ENCODE peak calls at places on chromosome 19, in eight cellular contexts. B is GM23338, A is PC-3, M is neural progenitor cell, Y is GM23248, V is SK-N-SH, W is MM.1S, K is HCT116. E is an unnamed sample.

GRCh38 chr19:15479391-15480345 is at the start of gene PGLYRP2:
- DNase-seq in Y (peak), V (peak), K (no peak), B (peak), M (no peak), W (no peak), A (peak), E (no peak)

GRCh38 chr19:36103842-36104552 is 6.9 kb upstream of the OVOL3 start:
- DNase-seq in Y (no peak), W (no peak), K (no peak), A (peak), M (no peak), B (no peak), V (no peak), E (no peak)

GRCh38 chr19:27986299-27986698 is 1226.7 kb downstream of the UQCRFS1 start:
- DNase-seq in Y (no peak), M (no peak), A (no peak), W (no peak), K (no peak), V (no peak), B (no peak), E (no peak)

GRCh38 chr19:3852177-3852511 is 16.7 kb downstream of the ZFR2 start:
- DNase-seq in M (no peak), K (no peak), B (no peak), V (no peak), Y (no peak), A (no peak), W (no peak), E (no peak)

GRCh38 chr19:49515767-49516166 is 3.3 kb downstream of the FCGRT start:
- DNase-seq in K (no peak), Y (no peak), M (no peak), V (no peak), W (no peak), B (no peak), A (no peak), E (peak)

GRCh38 chr19:18158471-18158870 is 5.5 kb downstream of the PIK3R2 start:
- DNase-seq in B (no peak), V (no peak), Y (no peak), W (no peak), A (no peak), M (no peak), K (no peak), E (no peak)

GRCh38 chr19:12880551-12881171 is 588 bp downstream of the DNASE2 start:
- DNase-seq in B (peak), V (no peak), W (peak), Y (peak), A (peak), M (peak), K (no peak), E (peak)

GRCh38 chr19:32708457-32708856 is 11.1 kb upstream of the TDRD12 start:
- DNase-seq in Y (no peak), K (no peak), M (no peak), A (peak), B (no peak), W (no peak), V (no peak), E (no peak)

GRCh38 chr19:39946532-39946931 is 12.1 kb upstream of the FCGBP start:
- DNase-seq in Y (peak), K (no peak), M (no peak), V (no peak), W (no peak), A (peak), B (no peak), E (no peak)

GRCh38 chr19:6930190-6930589 is 42.8 kb downstream of the ADGRE1 start:
- DNase-seq in B (no peak), W (no peak), V (no peak), A (no peak), M (no peak), K (no peak), Y (no peak), E (no peak)

DNA sequence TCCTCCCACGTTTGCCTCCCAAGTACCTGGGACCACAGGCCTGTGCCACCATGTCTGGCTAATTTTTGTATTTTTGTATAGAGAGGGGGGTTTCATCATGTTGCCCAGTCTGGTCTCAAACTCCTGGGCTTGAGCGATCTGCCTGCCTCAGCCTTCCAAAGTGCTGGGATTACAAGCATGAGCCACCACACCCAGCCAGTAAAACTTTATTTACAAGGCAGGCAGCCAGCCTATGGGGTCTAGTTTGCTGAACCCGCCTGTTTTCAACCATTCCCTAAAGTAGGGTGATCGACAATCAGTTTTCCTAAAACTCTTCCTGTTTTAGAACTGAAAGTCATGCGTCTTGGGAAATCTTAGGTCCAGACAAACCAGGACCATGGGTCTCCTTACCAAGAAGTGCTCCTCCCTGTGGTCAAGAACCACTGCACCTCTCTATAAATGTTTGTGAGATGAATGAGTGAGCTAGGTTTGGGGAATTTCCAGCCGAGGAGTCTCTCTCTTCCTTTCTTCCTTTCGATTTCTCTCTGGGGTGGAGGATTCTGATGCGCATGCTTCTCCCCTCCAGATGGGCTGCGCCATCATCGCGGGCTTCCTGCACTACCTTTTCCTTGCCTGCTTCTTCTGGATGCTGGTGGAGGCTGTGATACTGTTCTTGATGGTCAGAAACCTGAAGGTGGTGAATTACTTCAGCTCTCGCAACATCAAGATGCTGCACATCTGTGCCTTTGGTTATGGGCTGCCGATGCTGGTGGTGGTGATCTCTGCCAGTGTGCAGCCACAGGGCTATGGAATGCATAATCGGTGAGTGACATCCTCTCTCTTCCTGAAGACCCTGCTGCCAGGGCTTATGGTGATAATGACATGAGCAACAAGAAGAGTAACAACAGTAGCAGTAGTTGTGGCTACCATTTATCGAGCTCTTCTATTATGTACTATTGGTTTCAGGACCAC is 38.7 kb downstream of the ADGRE1 start:
- DNase-seq in W (peak), Y (peak), M (no peak), A (peak), V (no peak), K (no peak), B (peak), E (no peak)
- TF ChIP-seq EZH2phosphoT487 in W (no peak), Y (no peak), M (no peak), A (no peak), V (no peak), K (no peak), B (no peak), E (no peak)

DNA sequence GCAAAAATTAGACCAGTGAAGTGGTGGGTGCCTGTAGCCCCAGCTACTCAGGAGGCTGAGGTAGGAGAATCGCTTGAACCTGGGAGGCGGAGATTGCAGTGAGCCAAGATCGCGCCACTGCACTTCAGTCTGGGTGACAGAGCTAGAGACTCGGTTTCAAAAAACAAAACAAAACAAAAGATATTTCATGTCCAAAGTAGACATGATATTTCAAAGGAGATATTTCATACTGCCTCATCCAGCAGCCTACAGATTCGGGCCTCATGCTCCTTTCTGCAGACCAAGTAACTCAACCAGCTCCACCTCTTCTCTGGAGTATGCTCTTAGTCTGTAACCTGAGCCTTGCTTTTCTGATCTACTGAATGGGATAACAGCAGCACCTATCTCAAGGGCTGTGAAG is 15.0 kb downstream of the ZC3H4 start:
- DNase-seq in W (no peak), V (no peak), Y (no peak), A (no peak), B (no peak), K (no peak), M (no peak), E (no peak)
- H3K27ac ChIP-seq in W (no peak), V (no peak), Y (peak), A (no peak), B (peak), K (no peak), M (no peak), E (no peak)

GRCh38 chr19:53884256-53884655 is 2.3 kb downstream of the PRKCG start:
- DNase-seq in K (no peak), Y (no peak), W (no peak), B (no peak), M (no peak), A (no peak), V (no peak), E (no peak)

GRCh38 chr19:53882391-53883050 is 524 bp downstream of the PRKCG start:
- DNase-seq in W (no peak), A (no peak), B (peak), V (no peak), M (no peak), K (no peak), Y (no peak), E (no peak)

GRCh38 chr19:53883231-53883661 is 1.2 kb downstream of the PRKCG start:
- DNase-seq in K (no peak), V (no peak), W (no peak), M (peak), B (peak), Y (no peak), A (no peak), E (no peak)

GRCh38 chr19:53883741-53884140 is 1.7 kb downstream of the PRKCG start:
- DNase-seq in A (no peak), Y (no peak), K (no peak), V (no peak), W (no peak), B (peak), M (no peak), E (no peak)

GRCh38 chr19:53885036-53885435 is 3.0 kb downstream of the PRKCG start:
- DNase-seq in B (no peak), W (no peak), Y (no peak), K (no peak), V (no peak), A (no peak), M (no peak), E (no peak)
- H2AFZ ChIP-seq in B (no peak), W (no peak), Y (no peak), K (no peak), V (no peak), A (no peak), M (no peak), E (no peak)

GRCh38 chr19:29548483-29549085 is 22.8 kb downstream of the VSTM2B start:
- DNase-seq in W (no peak), A (no peak), V (no peak), M (no peak), B (no peak), Y (no peak), K (no peak), E (no peak)
- TF ChIP-seq EZH2phosphoT487 in W (no peak), A (no peak), V (no peak), M (no peak), B (no peak), Y (no peak), K (no peak), E (no peak)

DNA sequence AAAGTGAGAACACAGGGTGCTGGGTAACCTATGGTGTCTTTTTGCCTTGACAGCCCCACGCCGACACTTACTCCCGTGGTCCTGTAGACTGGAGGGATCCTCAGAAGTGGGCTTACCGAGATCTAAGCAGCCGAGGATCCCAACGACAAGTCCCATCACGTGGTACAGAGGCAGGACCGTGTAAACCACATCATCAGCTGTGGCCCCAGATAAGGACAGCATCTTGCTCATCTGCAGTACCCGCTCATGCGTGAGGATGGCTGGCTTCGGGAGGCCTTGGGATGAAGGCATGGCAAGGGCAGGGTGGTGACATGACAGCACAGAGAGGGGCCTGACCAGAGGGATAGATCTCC is 2.1 kb downstream of the SLC27A5 start:
- DNase-seq in A (no peak), K (no peak), B (no peak), M (no peak), W (no peak), Y (no peak), V (no peak), E (no peak)
- H3K27ac ChIP-seq in A (no peak), K (no peak), B (no peak), M (no peak), W (no peak), Y (no peak), V (no peak), E (no peak)